ENCODE peak calls at places on chromosomes 6 and 20, in eight cellular contexts. I is stimulated activated CD4-positive, alpha-beta T cell treated with anti-CD3 and anti-CD28 coated beads, Interleukin-15, amount 100 ng/mL, for 24 hours; V is AG08395; P is mucosa of descending colon; O is NCI-H1417; R is sciatic nerve; S is activated effector memory CD4-positive, alpha-beta T cell treated with anti-CD3 and anti-CD28 coated beads, Interleukin-2, amount 50 U/mL, for 16 hours; K is T follicular helper cell. C is an unnamed sample.
A peak's percentile ranks its signal among the peaks of the same experiment; 100 is the strongest.

GRCh38 chr6:156779206-156780116 is 2.3 kb downstream of the ARID1B start:
- DNase-seq in R (peak; percentile 74), K (peak; percentile 34), S (peak; percentile 86), I (peak; percentile 75), V (peak; percentile 17), O (peak; percentile 83), P (peak; percentile 54), C (no peak)

GRCh38 chr6:15331143-15331542 is 85.3 kb downstream of the JARID2 start:
- DNase-seq in V (no peak), P (no peak), O (no peak), S (no peak), R (no peak), K (no peak), I (no peak), C (no peak)

GRCh38 chr20:10805764-10806163 is 132.0 kb upstream of the JAG1 start:
- DNase-seq in I (no peak), P (no peak), O (no peak), V (no peak), R (no peak), K (no peak), S (no peak), C (no peak)

GRCh38 chr6:41446907-41447545 is 99.2 kb upstream of the FOXP4 start:
- DNase-seq in O (no peak), P (no peak), R (no peak), I (no peak), V (no peak), S (no peak), K (no peak), C (no peak)

GRCh38 chr20:6611911-6612614 is 155.4 kb upstream of the BMP2 start:
- DNase-seq in I (no peak), V (no peak), K (no peak), P (no peak), O (no peak), S (no peak), R (no peak), C (no peak)

GRCh38 chr20:36988494-36988966 is 37.0 kb upstream of the SAMHD1 start:
- DNase-seq in V (peak; percentile 5), P (no peak), R (no peak), K (peak; percentile 24), I (peak; percentile 12), O (peak; percentile 29), S (no peak), C (no peak)

GRCh38 chr20:1788039-1788438 is 107.2 kb upstream of the SIRPA start:
- DNase-seq in R (no peak), O (no peak), K (no peak), P (no peak), S (no peak), V (no peak), I (no peak), C (no peak)

GRCh38 chr20:32789896-32790750 is 27.9 kb downstream of the DNMT3B start:
- DNase-seq in V (peak; percentile 93), O (peak; percentile 80), S (peak; percentile 90), I (peak; percentile 81), P (peak; percentile 81), R (peak; percentile 87), K (peak; percentile 55), C (peak; percentile 51)

GRCh38 chr6:140225587-140226438 is 851.4 kb upstream of the CITED2 start:
- DNase-seq in R (no peak), P (no peak), O (peak; percentile 15), S (no peak), I (no peak), V (peak; percentile 20), K (no peak), C (no peak)

GRCh38 chr20:4681971-4682370 is 39.7 kb upstream of the PRND start:
- DNase-seq in I (no peak), R (no peak), S (no peak), V (peak; percentile 57), O (no peak), K (no peak), P (no peak), C (no peak)

GRCh38 chr20:62949887-62950286 is 2.6 kb upstream of the SLC17A9 start:
- DNase-seq in P (no peak), S (no peak), V (no peak), K (no peak), R (no peak), O (no peak), I (no peak), C (no peak)

GRCh38 chr20:855466-856360 is 22.2 kb downstream of the FAM110A start:
- DNase-seq in O (no peak), K (no peak), S (no peak), I (no peak), V (no peak), R (no peak), P (no peak), C (no peak)

GRCh38 chr6:158506577-158506976 is 53.3 kb upstream of the TMEM181 start:
- DNase-seq in S (no peak), P (peak; percentile 12), O (no peak), I (no peak), V (no peak), R (no peak), K (no peak), C (no peak)

GRCh38 chr20:3922223-3922982 is 33.2 kb downstream of the PANK2 start:
- DNase-seq in P (no peak), O (no peak), V (no peak), R (no peak), K (no peak), S (no peak), I (no peak), C (no peak)

C was measured in fibroblast of the conjunctiva.